ENCODE peak calls at places on chromosomes 13 and 19, in six cellular contexts. S is stimulated activated CD8-positive, alpha-beta memory T cell treated with anti-CD3 and anti-CD28 coated beads, Interleukin-2, amount 100 ng/mL, for 48 hours; T is HCEC 1CT; F is NCI-H1105 treated with DMSO at 0.1 percent for 48 hours; I is NCI-H2081; W is pons. O is an unnamed sample.
A peak's percentile ranks its signal among the peaks of the same experiment; 100 is the strongest.

GRCh38 chr19:29415507-29415906 is 110.3 kb upstream of the VSTM2B start:
- DNase-seq in F (no peak), S (no peak), I (no peak), W (no peak), T (no peak), O (no peak)

GRCh38 chr13:78137404-78138142 is 218.9 kb upstream of the EDNRB start:
- DNase-seq in T (peak; percentile 68), F (peak; percentile 50), S (no peak), W (peak; percentile 87), I (peak; percentile 74), O (peak; percentile 77)

GRCh38 chr19:42197375-42197817 is 20.1 kb downstream of the DEDD2 start:
- DNase-seq in S (no peak), T (no peak), F (no peak), I (no peak), W (no peak), O (no peak)

GRCh38 chr13:83819611-83820010 is 62.7 kb downstream of the SLITRK1 start:
- DNase-seq in T (peak; percentile 4), S (no peak), I (no peak), W (no peak), F (no peak), O (no peak)

GRCh38 chr13:40026174-40026585 is 370.7 kb downstream of the COG6 start:
- DNase-seq in S (peak; percentile 41), I (no peak), F (no peak), T (no peak), W (no peak), O (no peak)

GRCh38 chr13:45243072-45243471 is 42.2 kb upstream of the KCTD4 start:
- DNase-seq in T (no peak), I (peak; percentile 20), S (no peak), W (no peak), F (no peak), O (no peak)

GRCh38 chr19:36141039-36141914 is 1.4 kb downstream of the CAPNS1 start:
- DNase-seq in W (peak; percentile 69), I (peak; percentile 72), S (peak; percentile 86), T (peak; percentile 76), F (peak; percentile 72), O (peak; percentile 94)

GRCh38 chr19:55600336-55601028 is 394 bp downstream of the ZNF524 start:
- DNase-seq in T (peak; percentile 34), F (peak; percentile 95), I (peak; percentile 94), W (peak; percentile 20), S (peak; percentile 63), O (no peak)

GRCh38 chr13:80469841-80470378 is 129.0 kb upstream of the SPRY2 start:
- DNase-seq in S (no peak), T (peak; percentile 95), W (no peak), F (no peak), I (no peak), O (no peak)

GRCh38 chr19:49591731-49592485 is 926 bp downstream of the PRR12 start:
- DNase-seq in I (peak; percentile 51), W (peak; percentile 37), S (peak; percentile 19), T (peak; percentile 59), F (peak; percentile 45), O (peak; percentile 50)

GRCh38 chr19:46357846-46358583 is 11.1 kb downstream of the PPP5C start:
- DNase-seq in I (no peak), S (no peak), W (no peak), T (peak; percentile 70), F (no peak), O (no peak)

GRCh38 chr13:21074601-21075302 is 13.4 kb upstream of the LATS2 start:
- DNase-seq in W (no peak), T (no peak), S (peak; percentile 16), F (no peak), I (no peak), O (no peak)

GRCh38 chr13:106498571-106498970 is 36.9 kb downstream of the EFNB2 start:
- DNase-seq in T (no peak), S (no peak), W (peak; percentile 86), F (no peak), I (no peak), O (no peak)

GRCh38 chr13:48398450-48399095 is 14.3 kb downstream of the LPAR6 start:
- DNase-seq in T (peak; percentile 38), I (no peak), W (no peak), F (no peak), S (no peak), O (no peak)

GRCh38 chr13:38042771-38043170 is 173.2 kb upstream of the TRPC4 start:
- DNase-seq in W (no peak), S (no peak), F (no peak), I (no peak), T (no peak), O (no peak)

GRCh38 chr19:49387936-49388372 is at the start of gene KASH5:
- DNase-seq in F (no peak), I (peak; percentile 62), T (no peak), S (peak; percentile 90), W (peak; percentile 52), O (no peak)

GRCh38 chr13:46687810-46688209 is 109.2 kb downstream of the ESD start:
- DNase-seq in S (no peak), F (no peak), T (peak; percentile 50), I (peak; percentile 67), W (no peak), O (no peak)

GRCh38 chr13:37956536-37956935 is 87.0 kb upstream of the TRPC4 start:
- DNase-seq in F (peak; percentile 50), W (no peak), I (no peak), T (no peak), S (no peak), O (peak; percentile 13)

GRCh38 chr13:42525035-42525504 is 48.9 kb upstream of the TNFSF11 start:
- DNase-seq in T (peak; percentile 4), F (no peak), I (no peak), S (no peak), W (no peak), O (no peak)

GRCh38 chr19:19624032-19624570 is 3.9 kb downstream of the LPAR2 start:
- DNase-seq in F (no peak), T (no peak), W (no peak), I (no peak), S (no peak), O (no peak)

GRCh38 chr19:2110822-2111221 is 14.1 kb downstream of the IZUMO4 start:
- DNase-seq in T (no peak), I (no peak), W (no peak), S (no peak), F (no peak), O (no peak)

GRCh38 chr19:16351133-16351809 is 26.6 kb downstream of the KLF2 start:
- DNase-seq in W (no peak), I (no peak), T (no peak), S (no peak), F (no peak), O (no peak)

GRCh38 chr19:55451522-55452380 is 8.7 kb upstream of the SHISA7 start:
- DNase-seq in T (no peak), S (no peak), F (peak; percentile 28), I (no peak), W (no peak), O (no peak)

GRCh38 chr13:34201050-34201913 is 383.3 kb downstream of the RFC3 start:
- DNase-seq in T (no peak), I (no peak), S (no peak), W (no peak), F (no peak), O (no peak)

GRCh38 chr19:3366104-3366760 is at the start of gene NFIC:
- DNase-seq in F (peak; percentile 61), T (peak; percentile 86), S (no peak), W (no peak), I (peak; percentile 65), O (peak; percentile 60)

GRCh38 chr13:38398810-38399493 is 49.3 kb downstream of the UFM1 start:
- DNase-seq in S (no peak), F (no peak), W (no peak), I (no peak), T (peak; percentile 97), O (no peak)

GRCh38 chr19:1568320-1569019 is at the start of gene MEX3D:
- DNase-seq in I (peak; percentile 70), T (peak; percentile 62), W (peak; percentile 36), F (peak; percentile 54), S (peak; percentile 67), O (peak; percentile 79)

GRCh38 chr13:112730157-112730671 is 40.4 kb downstream of the ATP11A start:
- DNase-seq in T (no peak), S (no peak), W (no peak), I (no peak), F (no peak), O (no peak)

GRCh38 chr19:15971217-15971616 is 22.4 kb downstream of the OR10H4 start:
- DNase-seq in T (no peak), I (no peak), W (no peak), F (peak; percentile 2), S (no peak), O (no peak)

GRCh38 chr13:20174656-20175405 is 14.0 kb upstream of the GJA3 start:
- DNase-seq in I (peak; percentile 11), W (no peak), F (no peak), S (peak; percentile 53), T (peak; percentile 96), O (peak; percentile 14)

GRCh38 chr19:21082011-21082975 is at the start of gene ZNF714:
- DNase-seq in F (peak; percentile 95), T (peak; percentile 91), I (peak; percentile 93), W (peak; percentile 96), S (peak; percentile 70), O (peak; percentile 91)

GRCh38 chr13:59867867-59868266 is 295.9 kb downstream of the DIAPH3 start:
- DNase-seq in S (no peak), I (no peak), T (no peak), W (no peak), F (no peak), O (no peak)

GRCh38 chr19:46090444-46090843 is 34.0 kb downstream of the IGFL3 start:
- DNase-seq in T (no peak), F (no peak), S (no peak), I (no peak), W (no peak), O (no peak)

GRCh38 chr19:49818691-49819331 is 722 bp downstream of the MED25 start:
- DNase-seq in F (no peak), I (no peak), W (no peak), S (no peak), T (no peak), O (no peak)

GRCh38 chr13:101751488-101751887 is 299.0 kb downstream of the ITGBL1 start:
- DNase-seq in I (peak; percentile 88), S (no peak), F (peak; percentile 89), T (peak; percentile 52), W (no peak), O (peak; percentile 83)

GRCh38 chr19:46416077-46416709 is 2.8 kb upstream of the CCDC8 start:
- DNase-seq in I (peak; percentile 52), W (peak; percentile 63), F (peak; percentile 91), T (peak; percentile 51), S (peak; percentile 26), O (peak; percentile 96)